ENCODE peak calls at places on chromosome 13, in five cellular contexts. D is astrocyte of the cerebellum, B is GM12865, G is right lobe of liver, J is HFFc6. A is an unnamed sample.

GRCh38 chr13:30752201-30752797 is 17.0 kb downstream of the ALOX5AP start:
- DNase-seq in J (peak), D (no peak), G (no peak), B (no peak), A (no peak)

GRCh38 chr13:41915096-41915495 is 45.8 kb downstream of the VWA8 start:
- DNase-seq in D (no peak), G (no peak), B (no peak), J (no peak), A (no peak)

GRCh38 chr13:38338089-38338488 is 11.6 kb upstream of the UFM1 start:
- DNase-seq in D (no peak), G (no peak), J (no peak), B (no peak), A (no peak)

GRCh38 chr13:31090921-31091624 is 70.6 kb downstream of the HSPH1 start:
- DNase-seq in B (peak), D (no peak), J (no peak), G (no peak), A (no peak)

GRCh38 chr13:79776538-79776937 is 295.6 kb downstream of the NDFIP2 start:
- DNase-seq in D (no peak), G (no peak), B (no peak), J (peak), A (peak)

GRCh38 chr13:46341112-46341711 is 45.8 kb downstream of the RUBCNL start:
- DNase-seq in B (peak), J (peak), D (peak), G (no peak), A (no peak)

GRCh38 chr13:102974574-102975195 is 91.5 kb downstream of the SLC10A2 start:
- DNase-seq in J (no peak), G (no peak), D (no peak), B (no peak), A (no peak)

GRCh38 chr13:28423010-28423409 is 71.9 kb downstream of the FLT1 start:
- DNase-seq in G (no peak), J (no peak), B (peak), D (no peak), A (peak)

GRCh38 chr13:24274452-24274971 is 34.9 kb upstream of the C1QTNF9 start:
- DNase-seq in B (peak), G (no peak), J (no peak), D (no peak), A (peak)

GRCh38 chr13:41054919-41055619 is 6.2 kb upstream of the WBP4 start:
- DNase-seq in D (no peak), G (no peak), J (no peak), B (peak), A (no peak)

GRCh38 chr13:111396457-111396856 is 76.0 kb downstream of the TEX29 start:
- DNase-seq in B (no peak), G (peak), J (no peak), D (no peak), A (no peak)

GRCh38 chr13:37598572-37598971 is at the start of gene POSTN:
- DNase-seq in B (no peak), J (peak), D (no peak), G (no peak), A (no peak)

GRCh38 chr13:34748561-34748960 is 193.5 kb upstream of the NBEA start:
- DNase-seq in G (no peak), D (no peak), J (no peak), B (no peak), A (no peak)

GRCh38 chr13:28744091-28744536 is 25.3 kb upstream of the SLC46A3 start:
- DNase-seq in J (peak), B (no peak), D (peak), G (no peak), A (no peak)

GRCh38 chr13:30972888-30973377 is 40.5 kb downstream of the TEX26 start:
- DNase-seq in G (no peak), J (no peak), B (no peak), D (peak), A (no peak)

GRCh38 chr13:24851546-24851945 is 87.6 kb downstream of the RNF17 start:
- DNase-seq in G (no peak), J (peak), D (no peak), B (no peak), A (no peak)

GRCh38 chr13:44713793-44714469 is 137.8 kb upstream of the TSC22D1 start:
- DNase-seq in J (peak), D (peak), G (no peak), B (no peak), A (no peak)

GRCh38 chr13:113846639-113847318 is 17.1 kb downstream of the GAS6 start:
- DNase-seq in B (no peak), D (no peak), J (no peak), G (no peak), A (peak)

GRCh38 chr13:21538753-21539152 is 65.2 kb downstream of the MICU2 start:
- DNase-seq in J (no peak), G (no peak), D (no peak), B (no peak), A (no peak)

GRCh38 chr13:114049026-114049425 is 75.2 kb upstream of the C13orf46 start:
- DNase-seq in B (peak), G (no peak), D (no peak), J (no peak), A (peak)

GRCh38 chr13:28494861-28495585 is at the start of gene FLT1:
- DNase-seq in J (peak), G (peak), B (peak), D (no peak), A (peak)

GRCh38 chr13:90362718-90363117 is 984.8 kb upstream of the MIR17HG start:
- DNase-seq in D (no peak), G (no peak), J (no peak), B (no peak), A (no peak)

GRCh38 chr13:108624108-108624507 is 5.3 kb upstream of the MYO16 start:
- DNase-seq in D (no peak), B (no peak), G (no peak), J (no peak), A (no peak)

GRCh38 chr13:44844786-44845185 is 144.5 kb downstream of the NUFIP1 start:
- DNase-seq in G (no peak), D (no peak), B (no peak), J (no peak), A (no peak)

GRCh38 chr13:40786568-40786996 is 2.8 kb upstream of the SLC25A15 start:
- DNase-seq in G (no peak), B (no peak), J (no peak), D (no peak), A (no peak)

GRCh38 chr13:31703780-31704179 is 35.5 kb upstream of the RXFP2 start:
- DNase-seq in G (peak), J (no peak), B (no peak), D (no peak), A (no peak)

GRCh38 chr13:102394158-102395053 is 7.4 kb downstream of the FGF14 start:
- DNase-seq in J (no peak), G (peak), D (peak), B (peak), A (peak)

GRCh38 chr13:94799330-94799729 is 87.0 kb upstream of the SOX21 start:
- DNase-seq in G (no peak), D (no peak), B (no peak), J (no peak), A (no peak)

GRCh38 chr13:41455725-41456419 is 1.5 kb upstream of the RGCC start:
- DNase-seq in D (no peak), J (no peak), B (no peak), G (no peak), A (no peak)

GRCh38 chr13:49307365-49307764 is 59.6 kb downstream of the CDADC1 start:
- DNase-seq in G (no peak), D (no peak), J (no peak), B (no peak), A (no peak)

GRCh38 chr13:26619321-26619720 is 61.8 kb downstream of the WASF3 start:
- DNase-seq in G (no peak), J (peak), D (peak), B (no peak), A (no peak)

GRCh38 chr13:29749401-29750177 is 100.8 kb downstream of the UBL3 start:
- DNase-seq in G (no peak), D (no peak), J (no peak), B (no peak), A (no peak)

GRCh38 chr13:37453246-37453645 is 145.3 kb downstream of the POSTN start:
- DNase-seq in G (no peak), B (no peak), J (no peak), D (no peak), A (no peak)

GRCh38 chr13:28338742-28339141 is 156.2 kb downstream of the FLT1 start:
- DNase-seq in D (no peak), B (no peak), G (no peak), J (no peak), A (no peak)

GRCh38 chr13:108102771-108103170 is 112.6 kb downstream of the LIG4 start:
- DNase-seq in B (no peak), G (no peak), D (no peak), J (no peak), A (no peak)

DNA sequence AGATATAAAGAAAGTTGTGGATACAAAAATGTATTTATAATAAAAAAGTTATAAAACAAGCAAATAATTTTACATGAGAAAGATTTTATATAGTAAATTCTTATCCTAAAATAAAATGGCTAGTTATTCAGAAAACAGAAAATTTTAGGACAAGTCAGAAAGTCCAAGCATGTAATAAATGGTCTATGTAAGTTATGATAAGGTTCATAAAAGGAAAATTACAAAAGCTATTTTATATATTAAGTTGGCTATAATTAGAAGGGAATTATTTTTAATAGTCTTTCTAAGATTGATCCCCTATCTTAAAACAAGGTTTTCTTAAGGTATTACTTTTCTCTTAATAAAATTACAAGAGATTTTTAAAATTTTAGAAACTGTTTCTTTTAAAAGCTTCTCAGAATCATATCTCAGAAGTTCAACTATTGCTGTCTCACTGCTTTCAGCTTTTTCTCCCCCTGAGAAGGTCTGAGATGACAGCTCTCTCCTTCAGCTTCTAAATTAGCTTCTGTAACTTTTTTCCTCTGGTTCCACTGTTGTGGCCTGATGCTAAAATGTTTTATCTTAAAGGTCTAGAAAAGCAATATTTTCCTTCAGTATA is 8.7 kb downstream of the CCDC169 start:
- DNase-seq in J (no peak), G (no peak), B (no peak), D (no peak), A (no peak)
- TF ChIP-seq CTCF in J (no peak), G (no peak), B (no peak), D (no peak), A (no peak)

DNA sequence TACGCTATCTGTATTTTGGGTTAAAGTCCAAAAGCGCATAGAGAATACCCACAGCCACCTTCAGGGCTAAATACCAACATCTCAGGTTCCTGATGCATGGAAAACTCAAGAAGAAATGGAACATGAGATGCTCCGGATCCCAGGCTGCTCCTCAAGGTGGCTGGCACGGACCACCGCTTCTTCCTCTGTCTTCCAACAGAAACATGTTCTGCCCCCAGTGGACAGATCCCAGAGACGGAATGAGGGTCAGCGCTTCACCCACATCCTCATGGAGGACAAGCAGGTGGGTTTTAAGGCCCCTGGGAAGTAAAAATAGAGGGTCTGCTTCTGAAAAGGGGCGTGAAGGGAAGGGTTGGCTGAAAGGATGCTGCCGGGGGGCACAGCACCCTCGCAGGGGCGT is 17.3 kb downstream of the COL4A1 start:
- DNase-seq in J (no peak), D (no peak), G (no peak), B (no peak), A (no peak)
- TF ChIP-seq CTCF in J (no peak), D (no peak), G (no peak), B (no peak), A (no peak)

GRCh38 chr13:50801087-50801931 is 42.2 kb downstream of the DLEU7 start:
- DNase-seq in J (peak), G (peak), D (peak), B (peak), A (no peak)
- TF ChIP-seq CTCF in J (peak), G (peak), D (peak), B (peak), A (peak)

GRCh38 chr13:98869408-98870090 is 108.3 kb downstream of the DOCK9 start:
- DNase-seq in J (no peak), G (no peak), D (no peak), B (peak), A (no peak)
- TF ChIP-seq CTCF in J (peak), G (peak), D (no peak), B (peak), A (no peak)

GRCh38 chr13:43389573-43389972 is 366.2 kb downstream of the DNAJC15 start:
- DNase-seq in B (no peak), D (no peak), G (no peak), J (no peak), A (no peak)

GRCh38 chr13:43388282-43389034 is 365.1 kb downstream of the DNAJC15 start:
- DNase-seq in D (no peak), J (no peak), B (no peak), G (no peak), A (no peak)

GRCh38 chr13:43390582-43390981 is 367.2 kb downstream of the DNAJC15 start:
- DNase-seq in B (peak), J (no peak), D (no peak), G (no peak), A (no peak)

GRCh38 chr13:43390101-43390500 is 366.7 kb downstream of the DNAJC15 start:
- DNase-seq in G (no peak), D (no peak), B (no peak), J (no peak), A (no peak)

DNA sequence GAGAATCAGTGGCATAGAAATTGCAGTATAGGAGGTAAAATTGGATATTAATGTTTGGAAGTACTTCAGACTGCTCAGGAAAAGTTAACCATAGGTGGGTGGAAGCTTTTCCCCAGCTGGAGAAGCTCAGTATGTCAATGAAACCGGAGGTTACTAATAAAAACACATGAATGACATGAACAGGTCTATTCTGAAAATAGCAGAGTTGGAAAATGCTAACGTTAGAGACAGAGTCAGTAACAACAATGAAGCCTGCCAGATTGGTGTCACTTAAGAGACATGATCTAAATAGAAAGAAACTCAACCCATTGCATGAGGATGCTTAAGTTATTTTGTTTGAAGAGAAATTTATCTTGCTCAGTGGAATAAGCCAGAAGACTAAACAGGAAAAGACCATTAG is 364.5 kb downstream of the DNAJC15 start:
- DNase-seq in G (no peak), B (no peak), D (no peak), J (no peak), A (no peak)
- TF ChIP-seq CTCF in G (no peak), B (no peak), D (no peak), J (no peak), A (no peak)

GRCh38 chr13:39415403-39415802 is 187.6 kb downstream of the LHFPL6 start:
- DNase-seq in G (no peak), D (no peak), J (peak), B (peak), A (peak)
- TF ChIP-seq CTCF in G (peak), D (peak), J (peak), B (peak), A (no peak)

GRCh38 chr13:47546265-47546962 is 454.7 kb downstream of the SUCLA2 start:
- DNase-seq in B (no peak), D (no peak), G (no peak), J (no peak), A (no peak)

GRCh38 chr13:47546963-47547345 is 454.1 kb downstream of the SUCLA2 start:
- DNase-seq in B (no peak), D (no peak), G (no peak), J (no peak), A (no peak)

GRCh38 chr13:47548294-47548825 is 452.7 kb downstream of the SUCLA2 start:
- DNase-seq in D (no peak), J (no peak), G (no peak), B (no peak), A (no peak)

GRCh38 chr13:47545630-47546029 is 455.4 kb downstream of the SUCLA2 start:
- DNase-seq in D (no peak), B (no peak), J (peak), G (no peak), A (no peak)

DNA sequence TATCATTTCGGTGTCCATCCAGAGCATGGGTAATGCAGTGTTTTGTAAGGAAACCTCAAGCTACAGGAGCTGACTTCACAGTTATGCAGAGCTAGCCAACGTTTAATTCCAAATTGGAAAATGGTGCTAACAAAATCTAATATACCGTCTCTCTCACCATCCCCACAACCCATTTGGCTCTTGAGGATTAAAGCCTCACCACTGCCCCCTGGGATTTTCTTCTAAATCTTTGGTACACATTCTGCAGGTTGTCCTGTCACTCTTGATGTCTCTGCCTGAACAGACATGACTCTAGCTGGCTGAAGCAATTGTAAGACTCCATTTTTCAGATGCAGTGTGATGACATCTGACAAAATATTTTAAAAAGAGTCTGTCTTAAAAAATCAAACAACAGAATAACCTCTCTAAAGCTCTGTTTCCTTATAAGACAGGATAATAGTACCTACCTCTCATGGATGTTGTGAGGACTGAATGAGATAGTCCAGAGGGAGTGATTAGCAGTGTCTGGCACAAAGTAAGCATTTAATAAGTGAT is 451.8 kb downstream of the SUCLA2 start:
- DNase-seq in J (no peak), D (no peak), B (no peak), G (no peak), A (no peak)
- TF ChIP-seq CTCF in J (no peak), D (no peak), B (no peak), G (no peak), A (no peak)

GRCh38 chr13:96796234-96796633 is 198.0 kb downstream of the OXGR1 start:
- DNase-seq in B (no peak), J (no peak), D (no peak), G (no peak), A (no peak)
- TF ChIP-seq CTCF in B (no peak), J (no peak), D (no peak), G (peak), A (no peak)

GRCh38 chr13:75541287-75541686 is 3.6 kb upstream of the COMMD6 start:
- DNase-seq in D (no peak), J (peak), B (peak), G (no peak), A (no peak)

GRCh38 chr13:75533866-75534265 is 3.8 kb downstream of the COMMD6 start:
- DNase-seq in D (no peak), G (no peak), J (no peak), B (no peak), A (no peak)

GRCh38 chr13:75541961-75542360 is 4.3 kb upstream of the COMMD6 start:
- DNase-seq in B (no peak), G (no peak), D (no peak), J (no peak), A (no peak)

DNA sequence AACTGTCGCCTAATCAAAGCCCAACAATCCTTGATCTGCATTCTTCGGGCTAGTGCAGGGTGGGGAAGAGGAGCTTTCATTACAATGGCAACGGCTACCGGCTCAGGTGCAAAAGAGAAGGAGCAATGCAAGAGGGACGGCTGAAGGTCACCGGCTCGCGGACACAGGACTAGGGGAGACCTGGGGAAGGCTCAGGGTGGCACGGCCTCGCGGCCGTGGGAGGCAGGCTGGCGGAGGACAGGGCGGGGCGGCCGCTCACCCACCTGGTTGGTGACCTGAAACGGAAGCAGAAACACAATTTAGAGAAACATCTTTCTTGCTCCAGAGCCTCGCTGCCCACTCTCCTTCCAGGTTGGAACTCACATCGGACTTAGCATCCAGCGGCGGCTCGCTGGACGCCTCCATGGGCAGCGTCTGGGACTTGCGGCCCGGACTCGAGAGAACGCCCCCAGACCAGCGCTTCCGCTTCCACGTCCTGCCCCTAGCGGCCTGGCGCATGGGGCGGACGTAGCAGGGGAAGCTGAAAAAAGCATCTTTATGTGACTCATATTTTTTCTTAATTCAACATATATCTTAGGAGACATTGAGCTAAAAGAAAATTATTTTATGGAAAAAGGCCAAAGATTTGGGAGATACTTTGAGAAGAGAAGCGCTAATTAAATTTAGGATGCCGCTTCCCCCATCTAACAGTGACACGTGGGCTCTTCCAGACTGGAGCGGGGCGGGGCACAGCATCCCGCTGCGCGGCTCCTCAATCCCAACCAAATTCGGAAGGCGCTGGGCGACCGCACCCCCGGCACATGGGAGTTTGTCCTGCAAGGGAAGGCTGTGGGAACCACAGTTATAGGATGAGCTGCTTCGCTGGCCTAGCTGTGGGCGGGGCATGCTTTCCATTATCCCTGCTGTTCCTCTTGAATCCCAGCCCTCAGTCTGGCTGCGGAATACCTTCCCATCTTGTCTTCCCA is at the start of gene COMMD6:
- DNase-seq in J (peak), D (peak), B (peak), G (peak), A (peak)
- TF ChIP-seq CTCF in J (peak), D (peak), B (peak), G (peak), A (peak)